ENCODE peak calls at places on chromosomes 4 and X, in seven cellular contexts. E, Y, B, R, K, U and J are unnamed samples.

GRCh38 chr4:129839687-129840086 is 743.7 kb downstream of the C4orf33 start:
- DNase-seq in E (no peak), K (no peak), U (no peak), R (no peak), B (no peak), Y (no peak), J (no peak)

GRCh38 chrX:47608130-47608810 is 11.4 kb downstream of the SYN1 start:
- DNase-seq in B (peak; percentile 23), R (no peak), Y (no peak), E (peak; percentile 12), U (no peak), K (no peak), J (peak; percentile 8)

GRCh38 chr4:113467581-113467980 is 294.0 kb downstream of the CAMK2D start:
- DNase-seq in K (no peak), Y (no peak), R (no peak), U (peak; percentile 89), E (no peak), B (no peak), J (no peak)

GRCh38 chr4:3111461-3111860 is 37.0 kb downstream of the HTT start:
- DNase-seq in K (no peak), B (no peak), Y (peak; percentile 18), E (no peak), U (peak; percentile 37), R (no peak), J (no peak)

GRCh38 chr4:99323761-99324160 is 2.6 kb upstream of the ADH1B start:
- DNase-seq in U (peak; percentile 97), K (no peak), R (peak; percentile 72), B (no peak), Y (no peak), E (no peak), J (no peak)

GRCh38 chrX:5646818-5647217 is 581.8 kb downstream of the NLGN4X start:
- DNase-seq in E (no peak), K (peak; percentile 23), R (no peak), Y (no peak), B (no peak), U (no peak), J (no peak)

GRCh38 chrX:134158821-134159512 is 78.0 kb upstream of the CCDC160 start:
- DNase-seq in B (no peak), Y (no peak), E (no peak), K (no peak), R (no peak), U (no peak), J (no peak)

GRCh38 chr4:107133965-107134364 is 97.9 kb upstream of the DKK2 start:
- DNase-seq in Y (no peak), E (no peak), K (no peak), R (no peak), U (no peak), B (no peak), J (no peak)

GRCh38 chrX:72620550-72621145 is 48.0 kb upstream of the HDAC8 start:
- DNase-seq in K (no peak), U (peak; percentile 82), Y (no peak), E (no peak), R (peak; percentile 72), B (peak; percentile 30), J (no peak)

GRCh38 chrX:45577361-45577760 is 376.7 kb upstream of the DIPK2B start:
- DNase-seq in B (no peak), U (no peak), R (no peak), E (no peak), Y (no peak), K (no peak), J (no peak)

GRCh38 chr4:55733874-55734437 is 85.6 kb upstream of the EXOC1L start:
- DNase-seq in K (no peak), U (peak; percentile 22), E (no peak), B (no peak), Y (no peak), R (peak; percentile 27), J (no peak)

GRCh38 chrX:51892921-51893745 is at the start of gene MAGED1:
- DNase-seq in U (peak; percentile 92), R (peak; percentile 93), K (no peak), E (peak; percentile 90), B (peak; percentile 63), Y (peak; percentile 84), J (peak; percentile 88)

GRCh38 chr4:140296335-140296753 is 77.1 kb upstream of the SCOC start:
- DNase-seq in B (no peak), K (no peak), E (peak; percentile 25), R (peak; percentile 91), Y (no peak), U (peak; percentile 95), J (no peak)

GRCh38 chr4:138887741-138888140 is 127.8 kb upstream of the NOCT start:
- DNase-seq in R (no peak), E (no peak), B (no peak), Y (no peak), U (no peak), K (no peak), J (no peak)

GRCh38 chr4:56622176-56622575 is 58.9 kb downstream of the HOPX start:
- DNase-seq in E (no peak), K (no peak), B (no peak), Y (no peak), U (peak; percentile 72), R (no peak), J (no peak)

GRCh38 chr4:144712775-144713174 is 66.8 kb downstream of the HHIP start:
- DNase-seq in Y (no peak), K (no peak), R (no peak), E (no peak), B (no peak), U (peak; percentile 27), J (no peak)

GRCh38 chr4:13403326-13403725 is 80.8 kb downstream of the RAB28 start:
- DNase-seq in Y (no peak), B (no peak), U (no peak), K (no peak), R (no peak), E (no peak), J (no peak)

GRCh38 chr4:82431026-82431745 is 796 bp downstream of the ENOPH1 start:
- DNase-seq in R (no peak), U (peak; percentile 5), E (no peak), K (no peak), Y (no peak), B (peak; percentile 47), J (peak; percentile 54)

GRCh38 chr4:1789552-1789951 is 3.5 kb upstream of the FGFR3 start:
- DNase-seq in K (no peak), U (no peak), E (no peak), B (no peak), R (no peak), Y (no peak), J (no peak)

GRCh38 chrX:72048515-72049455 is 82.9 kb downstream of the RTL5 start:
- DNase-seq in U (no peak), R (no peak), E (no peak), K (no peak), B (no peak), Y (no peak), J (no peak)

GRCh38 chr4:103207673-103208072 is 9.5 kb upstream of the CENPE start:
- DNase-seq in K (no peak), U (no peak), R (no peak), B (no peak), E (no peak), Y (peak; percentile 17), J (no peak)

GRCh38 chr4:187309456-187309855 is 585.8 kb upstream of the FAT1 start:
- DNase-seq in Y (no peak), U (peak; percentile 18), R (no peak), B (no peak), E (no peak), K (no peak), J (no peak)

GRCh38 chrX:34371740-34372139 is 239.6 kb upstream of the FAM47A start:
- DNase-seq in E (no peak), B (no peak), U (no peak), K (no peak), R (no peak), Y (no peak), J (no peak)

GRCh38 chr4:48779095-48779997 is 733 bp downstream of the FRYL start:
- DNase-seq in B (peak; percentile 72), K (peak; percentile 31), E (peak; percentile 79), U (peak; percentile 63), R (peak; percentile 39), Y (peak; percentile 73), J (peak; percentile 78)

GRCh38 chr4:184287697-184288255 is 70.1 kb upstream of the ENPP6 start:
- DNase-seq in R (no peak), K (no peak), Y (no peak), B (no peak), U (peak; percentile 58), E (no peak), J (no peak)